ENCODE peak calls at places on chromosomes 3 and 15, in eight cellular contexts. O, M, R, F, J, Z, P and N are unnamed samples.

GRCh38 chr3:45785626-45786150 is 10.6 kb downstream of the SLC6A20 start:
- DNase-seq in O (no peak), M (no peak), R (no peak), F (no peak), J (no peak), Z (no peak), P (peak), N (no peak)

GRCh38 chr3:22284559-22284958 is 533.5 kb upstream of the ZNF385D start:
- DNase-seq in O (no peak), M (no peak), R (peak), F (no peak), J (no peak), Z (no peak), P (no peak), N (no peak)

GRCh38 chr3:179673522-179673921 is 20.7 kb downstream of the USP13 start:
- DNase-seq in O (no peak), M (no peak), R (no peak), F (no peak), J (no peak), Z (peak), P (no peak), N (no peak)

GRCh38 chr3:134486577-134487041 is 752 bp downstream of the CEP63 start:
- DNase-seq in O (no peak), M (no peak), R (peak), F (no peak), J (no peak), Z (no peak), P (no peak), N (no peak)

GRCh38 chr15:38300395-38300794 is 47.8 kb downstream of the SPRED1 start:
- DNase-seq in O (no peak), M (no peak), R (peak), F (no peak), J (no peak), Z (no peak), P (no peak), N (no peak)

GRCh38 chr3:62827550-62827949 is 47.7 kb downstream of the CADPS start:
- DNase-seq in O (no peak), M (no peak), R (no peak), F (no peak), J (no peak), Z (no peak), P (no peak), N (no peak)

GRCh38 chr15:51982013-51982769 is 10.6 kb upstream of the LEO1 start:
- DNase-seq in O (no peak), M (peak), R (peak), F (peak), J (no peak), Z (no peak), P (no peak), N (no peak)

GRCh38 chr3:150094150-150094932 is 123.6 kb upstream of the PFN2 start:
- DNase-seq in O (no peak), M (no peak), R (peak), F (peak), J (no peak), Z (no peak), P (no peak), N (no peak)

GRCh38 chr3:18438586-18438985 is 13.4 kb upstream of the SATB1 start:
- DNase-seq in O (no peak), M (peak), R (no peak), F (no peak), J (no peak), Z (no peak), P (no peak), N (no peak)

GRCh38 chr3:55166577-55167555 is 239.0 kb upstream of the LRTM1 start:
- DNase-seq in O (no peak), M (no peak), R (peak), F (no peak), J (no peak), Z (no peak), P (no peak), N (no peak)

DNA sequence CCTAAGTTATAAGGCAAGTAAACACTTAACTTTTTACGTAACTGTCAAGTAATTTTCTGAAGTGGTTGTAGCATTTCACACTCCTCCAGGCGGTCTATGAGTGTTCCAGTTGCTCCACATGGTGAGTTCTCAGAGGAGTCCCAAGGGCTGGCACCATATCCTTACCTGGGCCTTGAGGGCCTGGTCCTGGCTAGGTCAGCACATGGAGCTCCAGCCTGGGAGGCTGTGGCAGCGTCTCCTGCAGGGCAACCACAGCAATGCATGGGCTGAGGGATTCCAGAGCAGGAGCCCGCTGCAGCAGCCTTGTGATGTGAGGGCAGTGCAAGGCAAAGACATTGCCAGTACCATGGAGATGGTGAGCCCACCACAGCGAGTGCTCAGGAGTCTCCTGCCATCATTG is 32.2 kb upstream of the LYZL4 start:
- DNase-seq in O (peak), M (no peak), R (no peak), F (no peak), J (no peak), Z (peak), P (no peak), N (no peak)
- TF ChIP-seq CTCF in O (peak), M (no peak), R (peak), F (no peak), J (no peak), Z (no peak), P (no peak), N (no peak)

DNA sequence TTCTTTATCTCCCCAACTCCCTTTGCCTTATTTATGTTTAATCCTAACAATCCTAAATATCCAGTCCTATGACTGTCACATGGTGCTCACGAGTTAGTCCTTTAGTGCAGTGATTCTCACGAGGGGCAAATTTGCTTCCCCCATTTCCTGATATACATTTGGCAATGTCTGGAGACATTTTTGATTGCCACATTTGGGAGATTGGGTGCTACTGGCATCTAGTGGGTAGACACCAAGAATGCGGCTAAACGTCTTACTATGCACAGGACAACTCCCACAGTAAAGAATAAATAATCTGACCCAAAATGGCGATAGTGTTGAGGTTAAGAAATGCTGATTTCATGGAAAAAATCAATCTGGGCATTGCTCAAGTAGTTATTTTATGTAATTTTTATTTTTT is 466.5 kb downstream of the ROBO2 start:
- DNase-seq in O (no peak), M (no peak), R (no peak), F (no peak), J (no peak), Z (no peak), P (no peak), N (no peak)
- TF ChIP-seq CTCF in O (peak), M (no peak), R (no peak), F (no peak), J (no peak), Z (no peak), P (no peak), N (no peak)

DNA sequence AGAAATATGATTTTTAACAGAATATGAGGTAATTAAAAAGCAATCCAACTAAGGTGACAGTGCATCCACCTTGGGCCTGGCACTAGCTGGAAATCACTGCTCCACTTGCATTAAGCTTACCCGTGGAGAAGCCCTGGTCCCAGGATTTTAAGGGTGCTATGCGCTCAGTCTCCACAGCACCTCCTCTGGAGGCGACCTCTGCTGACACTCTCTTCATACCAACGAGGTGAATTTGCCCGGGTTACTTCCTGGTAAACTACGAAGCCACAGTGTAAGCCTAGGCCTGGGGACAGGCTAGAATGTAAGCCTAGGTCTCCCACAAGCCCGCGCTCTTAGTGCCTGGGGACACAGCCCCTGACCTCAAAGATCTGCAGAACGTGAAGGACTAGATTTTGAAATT is 793 bp downstream of the APOD start:
- DNase-seq in O (no peak), M (no peak), R (no peak), F (no peak), J (no peak), Z (no peak), P (no peak), N (no peak)
- TF ChIP-seq CTCF in O (no peak), M (no peak), R (no peak), F (peak), J (no peak), Z (no peak), P (no peak), N (no peak)

DNA sequence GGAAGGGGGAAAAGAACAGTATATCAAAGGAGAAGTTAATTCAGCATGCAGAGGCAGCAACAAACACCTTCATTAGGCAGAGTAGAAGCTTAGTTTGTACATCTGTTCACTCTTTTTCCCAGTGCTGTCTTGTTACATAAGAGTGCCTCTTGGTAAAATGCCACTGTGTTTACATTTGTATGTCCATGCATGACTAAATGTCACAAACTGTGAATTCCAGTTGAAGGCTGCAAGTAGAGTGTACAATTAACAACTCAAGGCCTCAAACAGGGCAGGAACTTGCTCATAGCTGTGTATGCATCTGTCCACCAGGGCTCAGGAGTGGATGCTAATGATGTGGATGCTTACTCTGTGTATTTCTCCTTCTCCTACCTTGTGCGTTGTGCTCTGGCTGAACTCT is 214.2 kb upstream of the TPM1 start:
- DNase-seq in O (no peak), M (no peak), R (no peak), F (no peak), J (no peak), Z (no peak), P (no peak), N (no peak)
- TF ChIP-seq CTCF in O (no peak), M (no peak), R (no peak), F (no peak), J (no peak), Z (no peak), P (no peak), N (no peak)

GRCh38 chr15:39589815-39590644 is 9.2 kb downstream of the THBS1 start:
- DNase-seq in O (no peak), M (no peak), R (peak), F (no peak), J (no peak), Z (no peak), P (no peak), N (no peak)
- TF ChIP-seq CTCF in O (no peak), M (no peak), R (no peak), F (no peak), J (no peak), Z (no peak), P (no peak), N (no peak)

DNA sequence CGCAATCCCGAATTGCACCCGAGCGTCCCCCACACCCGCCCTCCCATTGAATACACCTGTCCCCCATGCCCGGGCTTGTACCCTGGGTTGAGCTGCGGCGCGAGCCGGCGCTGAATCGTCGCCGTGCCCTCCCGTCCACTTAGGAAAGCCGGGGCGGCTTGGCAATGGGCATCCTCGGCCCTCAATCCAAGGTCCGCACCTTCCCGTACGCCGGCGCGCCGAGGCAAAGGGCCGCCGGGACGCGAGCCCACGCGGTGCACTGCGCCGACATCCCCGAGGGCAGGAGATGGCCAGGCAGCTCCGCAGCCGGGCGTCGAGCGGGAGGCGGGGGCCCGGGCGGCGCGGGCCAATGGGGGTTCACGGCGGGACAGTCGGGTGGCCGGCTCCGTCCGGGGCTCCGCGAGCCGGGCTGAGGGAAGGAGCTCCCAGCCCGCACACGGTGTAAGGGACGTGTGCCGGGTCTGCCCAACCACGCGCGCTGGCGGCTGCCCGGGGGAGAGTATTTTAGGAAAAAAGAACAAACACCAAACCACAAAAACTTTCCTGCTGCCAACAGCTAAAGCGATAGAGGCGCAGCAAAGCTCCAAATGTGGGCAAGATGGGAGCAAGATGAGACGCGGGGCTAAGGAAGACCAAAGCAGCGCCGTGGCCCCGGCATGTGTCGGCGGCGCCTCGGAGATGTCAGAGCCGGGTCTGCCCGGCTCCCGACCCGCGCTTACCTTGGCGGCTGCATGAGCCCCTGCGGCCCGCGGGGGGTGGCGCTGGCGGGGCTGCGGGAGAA is 621 bp downstream of the RGMA start:
- DNase-seq in O (peak), M (no peak), R (no peak), F (peak), J (peak), Z (no peak), P (no peak), N (no peak)
- TF ChIP-seq CTCF in O (no peak), M (no peak), R (no peak), F (no peak), J (peak), Z (no peak), P (no peak), N (no peak)

DNA sequence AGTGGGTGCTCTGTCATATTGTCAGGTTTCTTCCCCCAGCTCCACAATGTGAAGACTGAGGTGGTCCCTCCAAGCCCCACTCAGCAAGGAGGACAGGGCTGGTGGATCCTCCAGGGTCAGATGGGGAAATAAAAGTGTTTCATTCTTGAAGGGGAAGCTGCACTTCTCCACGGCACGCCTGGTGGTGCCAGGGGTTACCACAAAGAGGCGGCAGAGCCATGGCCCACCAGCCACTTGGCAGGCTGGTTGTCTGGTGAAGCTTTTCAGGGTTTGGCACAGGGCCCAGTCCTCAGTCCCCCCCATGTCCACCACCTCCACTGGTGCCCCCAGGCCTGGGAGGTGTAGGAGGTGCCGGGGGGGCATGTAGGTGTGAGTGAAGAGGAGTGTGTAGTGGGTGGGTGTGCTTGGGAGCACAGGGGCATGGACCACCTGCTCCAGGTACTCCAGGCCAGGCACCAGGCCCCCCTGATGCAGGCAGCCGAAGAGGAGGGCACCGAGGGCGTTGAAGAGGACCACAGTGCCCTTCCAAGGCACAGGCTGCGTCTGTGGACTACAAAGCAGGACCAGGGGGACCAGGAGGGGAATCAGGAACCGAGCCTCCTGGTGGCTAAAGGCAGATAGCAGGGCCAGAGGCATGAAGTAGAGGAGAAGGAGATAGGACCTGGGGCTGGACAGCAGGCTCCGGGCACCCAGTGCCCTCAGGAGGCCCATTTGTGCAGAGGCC is 5.0 kb upstream of the NCBP2 start:
- DNase-seq in O (no peak), M (no peak), R (no peak), F (no peak), J (no peak), Z (no peak), P (no peak), N (no peak)
- TF ChIP-seq CTCF in O (no peak), M (no peak), R (peak), F (no peak), J (no peak), Z (no peak), P (no peak), N (no peak)

GRCh38 chr3:127959873-127960272 is 44.8 kb downstream of the KBTBD12 start:
- DNase-seq in O (peak), M (no peak), R (peak), F (no peak), J (no peak), Z (no peak), P (no peak), N (no peak)
- TF ChIP-seq CTCF in O (peak), M (no peak), R (peak), F (peak), J (no peak), Z (peak), P (peak), N (no peak)

GRCh38 chr3:195188530-195188917 is 82.4 kb downstream of the XXYLT1 start:
- DNase-seq in O (no peak), M (no peak), R (peak), F (no peak), J (no peak), Z (no peak), P (peak), N (no peak)
- TF ChIP-seq CTCF in O (no peak), M (no peak), R (peak), F (no peak), J (no peak), Z (no peak), P (no peak), N (no peak)

GRCh38 chr3:135987647-135988046 is 22.1 kb downstream of the PPP2R3A start:
- DNase-seq in O (no peak), M (no peak), R (no peak), F (no peak), J (no peak), Z (no peak), P (no peak), N (no peak)
- TF ChIP-seq CTCF in O (no peak), M (no peak), R (no peak), F (no peak), J (no peak), Z (no peak), P (no peak), N (no peak)